ENCODE peak calls at places on chromosomes 16 and 17, in eight cellular contexts. R is ovary, D is A549, V is tibial nerve, Z is K562, F is suprapubic skin, C is stomach, A is H1. X is an unnamed sample. For H3K9me3, the result is how much of the 10 kb centered on the place peaks cover.

GRCh38 chr17:41315814-41316430 is 412 bp upstream of the KRTAP17-1 start:
- DNase-seq in C (no peak), D (no peak), Z (no peak), A (no peak), R (no peak), V (no peak), F (no peak), X (no peak)

GRCh38 chr17:79970576-79971068 is 65.0 kb downstream of the TBC1D16 start:
- DNase-seq in V (no peak), D (peak), A (no peak), R (no peak), C (peak), Z (peak), F (peak), X (no peak)

GRCh38 chr17:33504571-33504970 is 211.5 kb upstream of the ASIC2 start:
- DNase-seq in V (no peak), D (no peak), F (no peak), Z (no peak), R (no peak), A (no peak), C (no peak), X (no peak)

GRCh38 chr16:74954763-74955162 is 30.2 kb downstream of the WDR59 start:
- DNase-seq in F (no peak), A (no peak), D (no peak), V (no peak), C (no peak), R (no peak), Z (no peak), X (no peak)

GRCh38 chr16:75000481-75001081 is 1.8 kb downstream of the ZNRF1 start:
- DNase-seq in D (no peak), F (no peak), Z (no peak), C (no peak), V (no peak), R (no peak), A (no peak), X (no peak)

GRCh38 chr17:70204431-70204830 is 35.1 kb downstream of the KCNJ2 start:
- DNase-seq in V (no peak), C (no peak), R (no peak), F (no peak), Z (no peak), D (no peak), A (no peak), X (no peak)

GRCh38 chr17:82602986-82603385 is 45.3 kb downstream of the WDR45B start:
- DNase-seq in C (no peak), D (no peak), F (no peak), Z (no peak), V (no peak), R (no peak), A (no peak), X (no peak)

GRCh38 chr17:37430051-37430591 is 23.4 kb downstream of the TADA2A start:
- DNase-seq in D (no peak), Z (peak), F (no peak), A (no peak), R (no peak), C (no peak), V (no peak), X (no peak)

GRCh38 chr17:1918346-1919021 is 88.7 kb downstream of the RPA1 start:
- DNase-seq in Z (no peak), R (no peak), F (no peak), C (no peak), A (no peak), V (no peak), D (no peak), X (no peak)

GRCh38 chr17:1916963-1917715 is 87.3 kb downstream of the RPA1 start:
- DNase-seq in V (no peak), C (no peak), D (no peak), F (no peak), R (no peak), Z (no peak), A (no peak), X (no peak)

GRCh38 chr17:1919206-1919605 is 89.4 kb downstream of the RPA1 start:
- DNase-seq in V (no peak), R (no peak), Z (no peak), C (no peak), A (no peak), F (no peak), D (no peak), X (no peak)

GRCh38 chr17:1915889-1916288 is 86.1 kb downstream of the RPA1 start:
- DNase-seq in F (no peak), V (no peak), R (no peak), A (no peak), D (no peak), C (no peak), Z (no peak), X (no peak)

DNA sequence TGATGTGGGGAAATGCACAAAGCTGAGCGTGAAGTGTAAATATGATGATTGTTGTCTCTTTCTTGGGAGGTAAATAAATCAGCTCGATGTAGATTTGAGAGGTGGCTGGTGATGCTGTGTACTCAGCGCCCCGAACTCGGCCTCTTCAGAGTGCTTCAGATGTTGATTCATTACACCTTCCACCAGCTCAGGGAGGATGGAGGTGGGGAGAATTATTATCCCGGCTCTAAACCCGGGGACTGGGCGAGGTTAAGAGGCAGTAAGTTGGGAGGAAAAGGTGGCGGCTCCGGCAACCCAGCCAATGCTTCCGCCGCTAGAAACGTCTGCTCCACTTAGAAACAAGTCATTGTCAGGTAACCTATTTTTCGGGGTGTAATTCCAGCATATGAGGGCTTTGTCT is 86.5 kb downstream of the RPA1 start:
- DNase-seq in C (no peak), V (no peak), D (no peak), Z (no peak), A (no peak), R (no peak), F (no peak), X (no peak)
- TF ChIP-seq EP300 in C (no peak), V (no peak), D (no peak), Z (no peak), A (no peak), R (no peak), F (no peak), X (no peak)

GRCh38 chr17:8925808-8926207 is 39.7 kb downstream of the PIK3R5 start:
- DNase-seq in R (no peak), F (no peak), C (no peak), V (no peak), D (no peak), A (no peak), Z (no peak), X (no peak)

GRCh38 chr17:8922923-8923322 is 42.6 kb downstream of the PIK3R5 start:
- DNase-seq in R (no peak), D (no peak), F (no peak), C (no peak), Z (no peak), A (no peak), V (no peak), X (no peak)

GRCh38 chr17:8924595-8924994 is 40.9 kb downstream of the PIK3R5 start:
- DNase-seq in Z (no peak), R (no peak), F (no peak), V (no peak), A (no peak), C (no peak), D (no peak), X (no peak)

GRCh38 chr17:8923762-8924161 is 41.7 kb downstream of the PIK3R5 start:
- DNase-seq in R (no peak), Z (no peak), A (no peak), D (no peak), V (no peak), F (no peak), C (no peak), X (no peak)

GRCh38 chr17:8925141-8925540 is 40.4 kb downstream of the PIK3R5 start:
- DNase-seq in C (no peak), V (no peak), F (no peak), A (no peak), R (no peak), D (no peak), Z (no peak), X (no peak)
- H3K9me3 ChIP-seq in C (under half), V (under half), F (under half), A (under half), R (under half), D (half or more), Z (under half), X (under half)

DNA sequence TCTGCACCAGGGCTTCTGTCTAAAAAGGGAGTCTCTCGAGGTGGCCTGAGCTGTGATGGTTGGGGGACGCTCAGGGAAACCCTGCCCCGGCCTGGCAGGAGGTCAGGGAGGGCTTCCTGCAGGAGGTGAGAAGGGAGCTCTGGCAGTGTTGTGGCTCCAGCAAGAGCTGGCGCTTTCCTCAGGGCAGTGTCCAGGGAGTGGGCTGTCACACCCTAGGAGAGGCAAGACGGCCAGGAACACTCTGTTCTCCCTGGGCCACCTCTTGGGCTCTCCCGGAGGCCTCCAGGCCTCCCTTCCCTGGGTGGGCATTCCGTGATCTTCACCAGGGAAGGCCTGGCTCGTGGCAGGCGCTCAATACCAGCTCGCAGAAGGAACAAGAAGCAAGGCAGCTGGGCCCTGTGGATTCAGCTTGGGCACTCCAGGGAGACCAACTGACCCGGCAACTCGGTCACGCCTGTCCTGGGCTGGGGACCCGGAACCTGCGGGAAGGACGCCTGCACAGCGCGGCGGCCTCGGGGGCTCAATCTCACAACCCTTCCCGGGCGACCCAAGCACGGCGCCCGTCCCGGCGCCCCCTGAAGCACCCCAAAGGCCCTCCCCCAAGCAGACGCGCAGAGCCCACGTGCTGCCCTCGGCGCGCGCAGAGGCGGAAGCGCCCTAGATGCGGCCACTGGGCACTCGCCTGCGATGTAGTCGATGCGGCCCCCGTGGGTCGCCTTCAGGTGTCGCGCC is 694 bp downstream of the APRT start:
- DNase-seq in Z (peak), C (peak), V (peak), D (peak), A (no peak), R (peak), F (no peak), X (peak)
- TF ChIP-seq POLR2A in Z (no peak), C (peak), V (peak), D (peak), A (no peak), R (no peak), F (peak), X (peak)

GRCh38 chr17:8710766-8711165 is 33.9 kb downstream of the CCDC42 start:
- DNase-seq in C (no peak), V (no peak), F (peak), D (no peak), R (no peak), Z (no peak), A (no peak), X (no peak)

GRCh38 chr17:8711291-8711690 is 33.3 kb downstream of the CCDC42 start:
- DNase-seq in V (no peak), A (no peak), F (peak), Z (no peak), R (no peak), D (no peak), C (no peak), X (no peak)

GRCh38 chr17:8707591-8708453 is 36.8 kb downstream of the CCDC42 start:
- DNase-seq in C (no peak), F (no peak), V (no peak), Z (no peak), A (no peak), D (no peak), R (peak), X (no peak)

GRCh38 chr17:8707232-8707590 is 37.4 kb downstream of the CCDC42 start:
- DNase-seq in C (no peak), A (no peak), Z (no peak), V (no peak), R (no peak), F (no peak), D (no peak), X (no peak)

GRCh38 chr17:8709006-8709405 is 35.6 kb downstream of the CCDC42 start:
- DNase-seq in F (peak), C (no peak), R (no peak), Z (no peak), D (no peak), V (no peak), A (no peak), X (no peak)
- TF ChIP-seq EP300 in F (no peak), C (no peak), R (no peak), Z (no peak), D (no peak), V (no peak), A (no peak), X (no peak)